ENCODE peak calls at places on chromosomes 5 and 9, in nine cellular contexts. N is tibial artery; C is neural progenitor cell; V is adipocyte; J is lung; Z is CD4-positive, alpha-beta memory T cell; I is upper lobe of left lung; K is mammary epithelial cell; Q is HCT116. B is an unnamed sample. For H3K27me3, the result is how much of the 10 kb centered on the place peaks cover.

GRCh38 chr9:79193001-79193400 is 378.8 kb upstream of the TLE4 start:
- DNase-seq in K (no peak), V (peak), Q (no peak), I (no peak), J (no peak), C (no peak), Z (no peak), N (no peak), B (no peak)

GRCh38 chr5:39211773-39212172 is 7.6 kb downstream of the FYB1 start:
- DNase-seq in J (no peak), Z (peak), K (no peak), I (no peak), Q (no peak), V (no peak), N (no peak), C (no peak), B (no peak)

GRCh38 chr5:171924493-171925122 is 81.8 kb downstream of the FBXW11 start:
- DNase-seq in J (no peak), C (peak), N (no peak), V (no peak), Z (no peak), K (no peak), Q (no peak), I (peak), B (no peak)

GRCh38 chr5:116724971-116725370 is 150.3 kb upstream of the SEMA6A start:
- DNase-seq in J (no peak), N (no peak), I (no peak), V (no peak), K (no peak), C (no peak), Q (no peak), Z (no peak), B (no peak)

GRCh38 chr9:109498195-109499060 is at the start of gene PTPN3:
- DNase-seq in K (peak), N (no peak), Q (no peak), C (peak), J (no peak), V (peak), Z (no peak), I (peak), B (no peak)

GRCh38 chr9:82560457-82560904 is 502.5 kb downstream of the RASEF start:
- DNase-seq in K (no peak), V (no peak), Z (no peak), J (peak), C (no peak), I (no peak), Q (no peak), N (no peak), B (no peak)

GRCh38 chr9:72586388-72587160 is 65.2 kb downstream of the TMC1 start:
- DNase-seq in Q (no peak), J (peak), Z (peak), V (peak), I (no peak), N (peak), C (no peak), K (peak), B (peak)

GRCh38 chr5:128559300-128560297 is 21.6 kb upstream of the FBN2 start:
- DNase-seq in K (peak), Z (no peak), I (no peak), Q (no peak), N (no peak), J (no peak), C (no peak), V (peak), B (no peak)

GRCh38 chr9:37801287-37801850 is 772 bp downstream of the DCAF10 start:
- DNase-seq in N (peak), Z (no peak), K (no peak), I (peak), Q (no peak), C (peak), J (peak), V (peak), B (no peak)

GRCh38 chr9:112841261-112841660 is 49.4 kb downstream of the SLC46A2 start:
- DNase-seq in C (no peak), I (no peak), Q (no peak), N (no peak), J (no peak), Z (no peak), V (no peak), K (no peak), B (no peak)

GRCh38 chr9:117013596-117013995 is 326.5 kb downstream of the TRIM32 start:
- DNase-seq in J (no peak), N (no peak), C (no peak), Z (no peak), V (no peak), Q (no peak), I (no peak), K (no peak), B (no peak)

GRCh38 chr5:134177197-134178171 is 734 bp upstream of the SKP1 start:
- DNase-seq in K (peak), V (peak), I (peak), J (peak), C (peak), Q (peak), N (peak), Z (no peak), B (no peak)

GRCh38 chr5:121378559-121379359 is 472.9 kb upstream of the FTMT start:
- DNase-seq in J (no peak), V (no peak), I (no peak), K (no peak), Q (no peak), C (no peak), N (no peak), Z (no peak), B (no peak)

GRCh38 chr9:2228132-2228531 is 213.0 kb downstream of the SMARCA2 start:
- DNase-seq in C (peak), J (peak), Z (no peak), K (no peak), I (no peak), N (no peak), Q (no peak), V (no peak), B (no peak)

GRCh38 chr5:16502866-16503265 is 37.3 kb upstream of the ZNF622 start:
- DNase-seq in K (peak), I (no peak), Q (no peak), Z (no peak), C (peak), J (no peak), V (peak), N (no peak), B (no peak)

GRCh38 chr9:113966394-113966793 is 90.3 kb downstream of the ZNF618 start:
- DNase-seq in Z (no peak), C (no peak), K (no peak), V (no peak), J (no peak), N (no peak), Q (no peak), I (no peak), B (no peak)

GRCh38 chr5:80406980-80407734 is 707 bp upstream of the ZFYVE16 start:
- DNase-seq in J (no peak), K (peak), Q (no peak), V (no peak), I (peak), C (no peak), N (peak), Z (peak), B (no peak)

GRCh38 chr5:8005416-8005815 is 136.5 kb downstream of the MTRR start:
- DNase-seq in J (no peak), K (no peak), V (no peak), C (no peak), Q (no peak), N (no peak), Z (no peak), I (no peak), B (no peak)

GRCh38 chr5:40356248-40356647 is 323.5 kb upstream of the PTGER4 start:
- DNase-seq in V (peak), K (no peak), Z (no peak), N (no peak), I (no peak), J (no peak), C (no peak), Q (no peak), B (no peak)

GRCh38 chr9:111298831-111299603 is 31.0 kb downstream of the OR2K2 start:
- DNase-seq in K (peak), Q (peak), N (peak), I (no peak), C (peak), Z (peak), J (no peak), V (peak), B (no peak)

GRCh38 chr9:114033397-114034103 is 44.5 kb downstream of the AMBP start:
- DNase-seq in N (no peak), V (peak), I (peak), Z (no peak), C (peak), Q (no peak), K (no peak), J (peak), B (no peak)

GRCh38 chr5:135034186-135034962 is at the start of gene PITX1:
- DNase-seq in K (peak), C (peak), Q (peak), V (peak), I (peak), J (no peak), Z (no peak), N (peak), B (no peak)

GRCh38 chr9:93112864-93113389 is 16.9 kb downstream of the CARD19 start:
- DNase-seq in I (peak), Z (no peak), J (no peak), N (peak), V (no peak), C (no peak), Q (no peak), K (no peak), B (no peak)

GRCh38 chr9:91422832-91423711 is 560 bp downstream of the NFIL3 start:
- DNase-seq in I (peak), N (peak), Q (no peak), V (peak), J (peak), K (peak), Z (peak), C (peak), B (peak)

GRCh38 chr9:137294091-137294683 is 7.9 kb downstream of the NRARP start:
- DNase-seq in C (peak), I (no peak), N (no peak), Z (no peak), Q (peak), J (peak), V (no peak), K (peak), B (no peak)

GRCh38 chr9:89945133-89945532 is 340.3 kb downstream of the GADD45G start:
- DNase-seq in N (no peak), Z (no peak), I (no peak), C (peak), V (no peak), J (no peak), Q (no peak), K (no peak), B (no peak)

GRCh38 chr9:69171049-69171448 is 3.0 kb upstream of the TJP2 start:
- DNase-seq in V (no peak), I (no peak), Q (no peak), K (peak), N (no peak), J (no peak), Z (no peak), C (no peak), B (no peak)

GRCh38 chr5:75862872-75863271 is 145.6 kb upstream of the POC5 start:
- DNase-seq in V (no peak), Z (no peak), N (no peak), J (no peak), K (no peak), Q (no peak), C (no peak), I (no peak), B (no peak)

GRCh38 chr5:154092356-154092755 is 53.6 kb downstream of the MFAP3 start:
- DNase-seq in C (no peak), V (peak), K (no peak), Q (no peak), I (no peak), J (no peak), N (no peak), Z (no peak), B (no peak)

GRCh38 chr5:6448622-6449464 is at the start of gene UBE2QL1:
- DNase-seq in I (peak), Z (no peak), C (peak), K (peak), N (no peak), J (no peak), Q (no peak), V (no peak), B (no peak)

GRCh38 chr9:129256959-129257713 is 79.1 kb upstream of the IER5L start:
- DNase-seq in V (no peak), J (no peak), K (no peak), C (no peak), N (peak), Q (no peak), I (no peak), Z (no peak), B (no peak)

GRCh38 chr5:55232194-55232984 is 1.0 kb downstream of the CCNO start:
- DNase-seq in N (no peak), C (peak), V (peak), I (peak), Q (peak), K (peak), Z (peak), J (no peak), B (no peak)

GRCh38 chr9:126698251-126698650 is 84.5 kb downstream of the LMX1B start:
- DNase-seq in K (no peak), Z (no peak), Q (no peak), J (no peak), I (no peak), V (no peak), C (peak), N (no peak), B (no peak)
- H3K27me3 ChIP-seq in K (under half), Z (under half), Q (under half), J (under half), I (under half), V (half or more), C (under half), N (half or more), B (under half)

GRCh38 chr5:163770625-163771024 is 265.2 kb downstream of the MAT2B start:
- DNase-seq in N (no peak), C (no peak), K (no peak), Z (no peak), J (no peak), I (no peak), Q (no peak), V (no peak), B (no peak)
- H3K27me3 ChIP-seq in N (under half), C (under half), K (under half), Z (under half), J (under half), I (under half), Q (under half), V (under half), B (under half)

GRCh38 chr5:176821441-176821840 is 11.1 kb downstream of the UNC5A start:
- DNase-seq in I (no peak), Z (no peak), V (no peak), Q (no peak), K (no peak), N (no peak), C (no peak), J (no peak), B (no peak)
- H3K27me3 ChIP-seq in I (under half), Z (under half), V (half or more), Q (under half), K (under half), N (half or more), C (under half), J (under half), B (under half)

GRCh38 chr5:150352531-150353394 is 4.7 kb upstream of the TCOF1 start:
- DNase-seq in K (no peak), N (no peak), V (no peak), I (no peak), Z (no peak), C (no peak), J (no peak), Q (no peak), B (no peak)

GRCh38 chr5:150353395-150353675 is 4.2 kb upstream of the TCOF1 start:
- DNase-seq in K (no peak), C (no peak), J (no peak), N (no peak), I (no peak), Q (no peak), Z (no peak), V (no peak), B (no peak)

GRCh38 chr5:150347003-150347402 is 10.5 kb upstream of the TCOF1 start:
- DNase-seq in C (no peak), N (no peak), V (no peak), J (no peak), Z (no peak), I (no peak), Q (no peak), K (no peak), B (no peak)

GRCh38 chr5:150349681-150350275 is 7.7 kb upstream of the TCOF1 start:
- DNase-seq in J (no peak), Q (no peak), C (no peak), V (no peak), I (no peak), Z (no peak), K (no peak), N (no peak), B (no peak)

GRCh38 chr5:150350524-150351344 is 6.8 kb upstream of the TCOF1 start:
- DNase-seq in N (peak), C (peak), J (peak), Z (peak), I (no peak), V (peak), K (peak), Q (peak), B (no peak)
- H3K27me3 ChIP-seq in N (under half), C (under half), J (under half), Z (under half), I (under half), V (under half), K (under half), Q (under half), B (under half)